ENCODE peak calls at places on chromosomes 6 and 20, in nine cellular contexts. F is CD8-positive, alpha-beta T cell; Z is lung; A is cardiac fibroblast; V is astrocyte of the cerebellum; M is esophagus squamous epithelium; Y is transverse colon; Q is OCI-LY7; N is fibroblast of pulmonary artery. U is an unnamed sample.

GRCh38 chr20:11569163-11569562 is 348.5 kb upstream of the BTBD3 start:
- DNase-seq in F (no peak), Z (no peak), A (peak), V (no peak), M (no peak), Y (no peak), Q (no peak), N (no peak), U (no peak)

GRCh38 chr6:131694832-131695426 is 6.3 kb downstream of the OR2A4 start:
- DNase-seq in F (no peak), Z (peak), A (peak), V (peak), M (no peak), Y (peak), Q (peak), N (peak), U (peak)

GRCh38 chr20:42159794-42160193 is 541.6 kb upstream of the CHD6 start:
- DNase-seq in F (no peak), Z (no peak), A (no peak), V (no peak), M (no peak), Y (no peak), Q (no peak), N (no peak), U (no peak)

GRCh38 chr20:20214757-20215275 is 153.1 kb upstream of the INSM1 start:
- DNase-seq in F (no peak), Z (no peak), A (no peak), V (no peak), M (no peak), Y (no peak), Q (no peak), N (no peak), U (no peak)

GRCh38 chr6:84137051-84137375 is 90.4 kb downstream of the CEP162 start:
- DNase-seq in F (no peak), Z (no peak), A (peak), V (peak), M (no peak), Y (no peak), Q (no peak), N (no peak), U (no peak)

GRCh38 chr20:19419420-19419819 is 207.0 kb downstream of the SLC24A3 start:
- DNase-seq in F (no peak), Z (no peak), A (no peak), V (no peak), M (no peak), Y (no peak), Q (no peak), N (no peak), U (no peak)

GRCh38 chr20:22684072-22684762 is 99.8 kb upstream of the FOXA2 start:
- DNase-seq in F (no peak), Z (peak), A (peak), V (peak), M (no peak), Y (peak), Q (peak), N (peak), U (peak)

GRCh38 chr20:2867081-2867860 is 6.0 kb upstream of the PTPRA start:
- DNase-seq in F (no peak), Z (no peak), A (no peak), V (no peak), M (no peak), Y (peak), Q (no peak), N (no peak), U (no peak)

GRCh38 chr20:16526433-16527380 is 46.5 kb downstream of the KIF16B start:
- DNase-seq in F (no peak), Z (no peak), A (peak), V (no peak), M (no peak), Y (no peak), Q (no peak), N (no peak), U (no peak)

GRCh38 chr6:50471041-50471440 is 242.3 kb upstream of the TFAP2D start:
- DNase-seq in F (no peak), Z (no peak), A (no peak), V (no peak), M (no peak), Y (no peak), Q (no peak), N (no peak), U (no peak)

GRCh38 chr6:69795469-69796080 is 1.2 kb downstream of the LMBRD1 start:
- DNase-seq in F (no peak), Z (no peak), A (peak), V (no peak), M (no peak), Y (no peak), Q (peak), N (peak), U (peak)

GRCh38 chr6:36069573-36069972 is 42.0 kb downstream of the MAPK14 start:
- DNase-seq in F (no peak), Z (no peak), A (no peak), V (no peak), M (no peak), Y (no peak), Q (no peak), N (no peak), U (no peak)

GRCh38 chr6:111667921-111668320 is 62.2 kb upstream of the TRAF3IP2 start:
- DNase-seq in F (no peak), Z (no peak), A (no peak), V (no peak), M (no peak), Y (no peak), Q (no peak), N (no peak), U (no peak)

GRCh38 chr6:30759575-30760239 is 15.4 kb upstream of the IER3 start:
- DNase-seq in F (no peak), Z (no peak), A (peak), V (peak), M (no peak), Y (no peak), Q (no peak), N (peak), U (peak)

GRCh38 chr6:82567621-82568020 is 204.0 kb downstream of the TPBG start:
- DNase-seq in F (no peak), Z (no peak), A (peak), V (no peak), M (no peak), Y (no peak), Q (no peak), N (no peak), U (no peak)

GRCh38 chr6:10418862-10419748 is 4.2 kb upstream of the TFAP2A start:
- DNase-seq in F (no peak), Z (no peak), A (no peak), V (no peak), M (no peak), Y (no peak), Q (no peak), N (no peak), U (peak)

GRCh38 chr6:118902731-118903130 is 8.8 kb downstream of the ASF1A start:
- DNase-seq in F (no peak), Z (no peak), A (peak), V (no peak), M (no peak), Y (no peak), Q (no peak), N (peak), U (no peak)

GRCh38 chr20:56994006-56994405 is 272.4 kb downstream of the BMP7 start:
- DNase-seq in F (no peak), Z (no peak), A (no peak), V (no peak), M (no peak), Y (no peak), Q (no peak), N (no peak), U (no peak)

GRCh38 chr6:44533221-44533820 is 145.8 kb downstream of the CDC5L start:
- DNase-seq in F (no peak), Z (no peak), A (no peak), V (no peak), M (no peak), Y (no peak), Q (no peak), N (no peak), U (no peak)

GRCh38 chr6:29011276-29011734 is 6.2 kb upstream of the ZNF311 start:
- DNase-seq in F (peak), Z (no peak), A (peak), V (peak), M (no peak), Y (peak), Q (peak), N (peak), U (peak)

GRCh38 chr6:7050911-7051779 is 56.6 kb upstream of the RREB1 start:
- DNase-seq in F (peak), Z (peak), A (peak), V (no peak), M (peak), Y (peak), Q (no peak), N (peak), U (peak)

GRCh38 chr6:141878686-141879085 is 254.0 kb upstream of the GJE1 start:
- DNase-seq in F (no peak), Z (no peak), A (no peak), V (no peak), M (no peak), Y (no peak), Q (no peak), N (no peak), U (no peak)

GRCh38 chr6:26249709-26249958 is 115.4 kb upstream of the BTN3A2 start:
- DNase-seq in F (peak), Z (no peak), A (no peak), V (no peak), M (no peak), Y (no peak), Q (no peak), N (peak), U (peak)

GRCh38 chr6:149830731-149831379 is 33.3 kb downstream of the LRP11 start:
- DNase-seq in F (no peak), Z (no peak), A (peak), V (no peak), M (no peak), Y (no peak), Q (no peak), N (no peak), U (no peak)

GRCh38 chr20:63045991-63046390 is 39.2 kb upstream of the BHLHE23 start:
- DNase-seq in F (no peak), Z (no peak), A (no peak), V (no peak), M (no peak), Y (no peak), Q (no peak), N (no peak), U (no peak)

GRCh38 chr20:60857708-60858107 is 394.4 kb upstream of the CDH4 start:
- DNase-seq in F (no peak), Z (no peak), A (peak), V (no peak), M (no peak), Y (no peak), Q (no peak), N (peak), U (no peak)

GRCh38 chr6:86856937-86857563 is 80.3 kb upstream of the HTR1E start:
- DNase-seq in F (no peak), Z (no peak), A (peak), V (peak), M (no peak), Y (peak), Q (peak), N (peak), U (peak)

GRCh38 chr6:40244684-40245083 is 310.4 kb upstream of the MOCS1 start:
- DNase-seq in F (no peak), Z (no peak), A (no peak), V (no peak), M (no peak), Y (no peak), Q (no peak), N (no peak), U (no peak)

GRCh38 chr6:101747711-101748110 is 354.2 kb downstream of the GRIK2 start:
- DNase-seq in F (no peak), Z (no peak), A (no peak), V (no peak), M (no peak), Y (no peak), Q (no peak), N (peak), U (no peak)

GRCh38 chr20:24691901-24692351 is 222.5 kb downstream of the SYNDIG1 start:
- DNase-seq in F (no peak), Z (no peak), A (no peak), V (no peak), M (no peak), Y (no peak), Q (no peak), N (no peak), U (no peak)

GRCh38 chr6:683742-684440 is 9.0 kb downstream of the EXOC2 start:
- DNase-seq in F (no peak), Z (no peak), A (peak), V (peak), M (no peak), Y (peak), Q (no peak), N (peak), U (no peak)

GRCh38 chr20:45968801-45969711 is 2.9 kb downstream of the ZNF335 start:
- DNase-seq in F (no peak), Z (no peak), A (peak), V (peak), M (no peak), Y (no peak), Q (no peak), N (no peak), U (no peak)

GRCh38 chr20:14566505-14566904 is 229.1 kb upstream of the FLRT3 start:
- DNase-seq in F (no peak), Z (no peak), A (no peak), V (no peak), M (no peak), Y (no peak), Q (no peak), N (peak), U (no peak)

GRCh38 chr6:79536615-79536968 is 638 bp downstream of the LCA5 start:
- DNase-seq in F (no peak), Z (peak), A (peak), V (no peak), M (no peak), Y (peak), Q (peak), N (peak), U (peak)

GRCh38 chr6:168132531-168133184 is 53.6 kb upstream of the FRMD1 start:
- DNase-seq in F (no peak), Z (peak), A (peak), V (peak), M (no peak), Y (no peak), Q (no peak), N (peak), U (no peak)

GRCh38 chr6:106134906-106135634 is 48.9 kb downstream of the PRDM1 start:
- DNase-seq in F (no peak), Z (no peak), A (peak), V (no peak), M (no peak), Y (peak), Q (no peak), N (peak), U (no peak)

GRCh38 chr20:61736751-61737310 is 328.9 kb downstream of the TAF4 start:
- DNase-seq in F (no peak), Z (no peak), A (no peak), V (no peak), M (no peak), Y (no peak), Q (no peak), N (no peak), U (no peak)

GRCh38 chr20:46134716-46135115 is 16.6 kb downstream of the CD40 start:
- DNase-seq in F (no peak), Z (no peak), A (no peak), V (no peak), M (no peak), Y (no peak), Q (no peak), N (no peak), U (no peak)

DNA sequence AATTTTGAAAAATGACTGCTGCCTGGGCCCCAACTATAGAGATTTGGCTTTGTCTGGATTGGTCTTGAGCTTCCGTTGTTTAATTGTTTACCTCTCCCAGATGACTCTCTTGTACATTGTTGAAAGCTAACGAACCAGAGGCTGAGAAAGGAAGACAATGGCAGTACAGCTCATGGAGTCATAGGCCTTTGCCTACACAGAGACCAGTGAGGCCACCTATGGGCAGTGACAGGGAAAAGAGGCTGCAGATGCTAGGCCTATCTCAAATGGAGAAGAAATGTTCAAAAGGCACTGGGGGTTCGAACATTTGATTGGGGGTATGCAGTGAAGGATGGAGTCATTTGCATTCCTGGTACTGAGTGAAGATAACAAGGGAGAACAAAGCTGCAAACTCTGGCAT is 29.1 kb downstream of the OPN5 start:
- DNase-seq in F (no peak), Z (no peak), A (no peak), V (no peak), M (no peak), Y (no peak), Q (peak), N (no peak), U (peak)
- TF ChIP-seq CTCF in F (no peak), Z (no peak), A (no peak), V (no peak), M (no peak), Y (no peak), Q (peak), N (no peak), U (no peak)

GRCh38 chr20:39829713-39830112 is 859.3 kb downstream of the MAFB start:
- DNase-seq in F (no peak), Z (no peak), A (no peak), V (no peak), M (no peak), Y (no peak), Q (no peak), N (no peak), U (peak)
- H3K4me3 ChIP-seq in F (no peak), Z (no peak), A (no peak), V (no peak), M (no peak), Y (no peak), Q (no peak), N (no peak), U (peak)

GRCh38 chr6:27650620-27651370 is 177.9 kb upstream of the ZNF184 start:
- DNase-seq in F (no peak), Z (no peak), A (peak), V (no peak), M (no peak), Y (no peak), Q (no peak), N (peak), U (peak)

DNA sequence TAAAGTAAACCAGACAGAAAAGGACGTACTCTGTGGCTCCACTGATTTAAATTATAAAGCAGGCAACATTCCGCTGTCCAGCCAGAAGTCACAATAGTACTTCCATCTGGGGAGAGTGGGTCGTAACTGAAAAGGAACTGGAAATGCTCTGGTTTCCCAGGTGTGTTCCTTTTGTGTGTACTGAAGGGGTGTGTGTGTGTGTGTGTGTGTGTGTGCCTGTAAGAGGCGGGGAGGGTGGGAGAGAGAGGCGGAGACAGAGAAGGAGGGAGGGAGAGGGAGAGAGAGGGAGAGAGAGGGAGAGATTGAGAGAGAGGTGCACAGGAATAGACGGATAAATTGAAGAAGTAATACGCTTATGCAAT is 178.4 kb upstream of the ZNF184 start:
- DNase-seq in F (no peak), Z (no peak), A (peak), V (no peak), M (no peak), Y (no peak), Q (no peak), N (no peak), U (no peak)
- TF ChIP-seq CTCF in F (no peak), Z (no peak), A (no peak), V (no peak), M (no peak), Y (no peak), Q (no peak), N (no peak), U (no peak)

GRCh38 chr20:44182863-44183262 is 4.1 kb downstream of the JPH2 start:
- DNase-seq in F (no peak), Z (no peak), A (no peak), V (no peak), M (no peak), Y (no peak), Q (no peak), N (no peak), U (no peak)
- H3K4me3 ChIP-seq in F (no peak), Z (no peak), A (no peak), V (no peak), M (peak), Y (no peak), Q (no peak), N (no peak), U (no peak)

GRCh38 chr20:37903317-37904007 is 535 bp downstream of the VSTM2L start:
- DNase-seq in F (no peak), Z (no peak), A (no peak), V (no peak), M (no peak), Y (no peak), Q (no peak), N (no peak), U (no peak)
- TF ChIP-seq CTCF in F (no peak), Z (no peak), A (no peak), V (peak), M (no peak), Y (no peak), Q (no peak), N (no peak), U (peak)

DNA sequence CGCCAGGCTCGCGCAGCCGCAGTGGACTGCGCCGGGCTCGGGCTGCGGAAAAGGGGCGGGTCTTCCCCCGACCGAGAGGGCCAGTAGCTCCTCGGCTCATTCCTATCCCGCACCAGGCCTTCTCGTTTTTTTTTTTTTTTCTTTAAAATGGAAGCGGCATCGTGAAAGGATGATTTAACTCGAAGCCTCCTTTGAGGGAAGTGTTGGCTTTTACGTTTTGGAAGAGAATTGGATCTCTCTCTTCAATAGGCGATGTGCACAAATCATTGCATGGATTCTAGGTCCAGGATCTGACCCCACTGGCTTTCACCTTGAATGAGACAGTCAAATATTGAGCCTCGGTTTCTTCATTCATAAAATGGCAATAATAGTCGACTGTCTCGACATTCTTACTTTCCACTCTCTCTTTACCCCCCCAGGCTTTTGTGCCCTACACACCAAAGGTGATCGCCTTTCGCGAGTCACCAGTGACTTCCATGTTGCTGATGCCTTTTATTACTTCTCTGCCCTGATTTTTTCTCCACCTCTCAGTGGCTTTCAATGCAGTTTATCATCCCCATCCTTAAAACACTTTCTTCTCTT is 320 bp upstream of the DTNBP1 start:
- DNase-seq in F (no peak), Z (no peak), A (peak), V (no peak), M (no peak), Y (no peak), Q (no peak), N (peak), U (no peak)
- H3K4me3 ChIP-seq in F (peak), Z (peak), A (peak), V (peak), M (peak), Y (peak), Q (peak), N (peak), U (peak)

DNA sequence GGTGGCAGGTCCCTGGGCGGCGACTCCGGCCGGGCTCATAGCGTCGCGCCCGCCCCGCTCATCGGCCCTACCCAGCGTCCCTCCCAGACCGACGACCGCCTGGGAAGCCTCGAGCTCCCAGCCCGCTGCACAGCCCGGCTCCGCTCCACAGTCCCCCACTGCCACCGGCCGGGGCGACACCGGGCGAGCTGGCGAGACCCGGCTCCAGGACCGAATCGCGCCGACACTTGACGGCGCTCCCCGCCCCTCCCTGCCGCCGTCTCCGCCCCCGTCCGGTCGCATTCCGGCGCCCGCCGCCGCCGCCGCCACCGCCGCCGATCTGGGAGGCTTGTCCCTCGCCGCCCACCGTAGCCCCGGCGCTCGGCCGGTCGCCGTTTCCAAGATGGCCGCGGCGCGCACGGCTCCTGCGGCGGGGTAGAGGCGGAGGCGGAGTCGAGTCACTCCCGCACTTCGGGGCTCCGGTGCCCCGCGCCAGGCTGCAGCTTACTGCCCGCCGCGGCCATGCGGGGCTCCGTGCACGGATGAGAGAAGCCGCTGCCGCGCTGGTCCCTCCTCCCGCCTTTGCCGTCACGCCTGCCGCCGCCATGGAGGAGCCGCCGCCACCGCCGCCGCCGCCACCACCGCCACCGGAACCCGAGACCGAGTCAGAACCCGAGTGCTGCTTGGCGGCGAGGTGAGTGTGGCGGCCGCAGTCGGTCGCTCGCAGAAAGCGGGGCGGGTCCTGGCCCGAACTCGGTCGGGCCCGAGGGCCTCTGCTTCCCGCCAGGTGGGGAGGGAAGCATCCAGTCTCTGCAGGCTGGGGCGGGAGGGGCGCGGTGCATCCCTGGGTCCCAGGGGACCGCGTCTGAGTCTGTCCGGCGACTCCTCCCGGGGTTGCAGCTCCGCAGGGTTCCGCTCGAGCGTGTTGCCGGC is at the start of gene MAP3K4:
- DNase-seq in F (peak), Z (peak), A (peak), V (no peak), M (peak), Y (peak), Q (peak), N (peak), U (peak)
- TF ChIP-seq CTCF in F (no peak), Z (no peak), A (no peak), V (no peak), M (no peak), Y (no peak), Q (no peak), N (no peak), U (peak)